ENCODE peak calls at places on chromosomes 7 and 10, in ten cellular contexts. T is adrenal gland, F is fibroblast of mammary gland, I is IMR-90, X is prostate gland, B is lower lobe of right lung, Z is psoas muscle, D is breast epithelium, O is H7, K is brain microvascular endothelial cell. W is an unnamed sample.

GRCh38 chr7:4661871-4662270 is 20.2 kb upstream of the FOXK1 start:
- DNase-seq in D (no peak), Z (peak; percentile 31), K (peak; percentile 30), F (peak; percentile 43), X (peak; percentile 44), B (no peak), T (no peak), I (peak; percentile 70), O (no peak), W (peak; percentile 60)

GRCh38 chr7:136180984-136181383 is 203.8 kb upstream of the MTPN start:
- DNase-seq in I (no peak), O (no peak), D (no peak), B (no peak), K (no peak), X (no peak), T (no peak), F (no peak), Z (no peak), W (no peak)

GRCh38 chr7:85094046-85094720 is 92.7 kb downstream of the SEMA3D start:
- DNase-seq in D (no peak), F (peak; percentile 61), I (peak; percentile 17), K (no peak), O (no peak), B (no peak), T (no peak), Z (peak; percentile 7), X (no peak), W (peak; percentile 90)

GRCh38 chr7:27151945-27152815 is at the start of gene HOXA3:
- DNase-seq in B (peak; percentile 59), T (peak; percentile 60), O (peak; percentile 73), X (no peak), Z (peak; percentile 56), D (peak; percentile 53), K (no peak), I (peak; percentile 59), F (peak; percentile 85), W (no peak)

GRCh38 chr7:44308741-44309270 is 16.6 kb downstream of the CAMK2B start:
- DNase-seq in D (peak; percentile 16), K (no peak), B (no peak), T (peak; percentile 50), X (no peak), O (peak; percentile 43), I (no peak), Z (no peak), F (no peak), W (no peak)

GRCh38 chr7:5425507-5426225 is 2.0 kb upstream of the TNRC18 start:
- DNase-seq in B (peak; percentile 86), O (peak; percentile 88), F (peak; percentile 86), Z (peak; percentile 69), K (peak; percentile 72), D (peak; percentile 73), I (peak; percentile 89), X (peak; percentile 78), T (peak; percentile 88), W (peak; percentile 92)

GRCh38 chr7:6623589-6624245 is 8.3 kb downstream of the ZNF853 start:
- DNase-seq in B (no peak), F (no peak), T (no peak), O (no peak), Z (no peak), X (no peak), D (no peak), I (no peak), K (no peak), W (no peak)

GRCh38 chr10:103547391-103547946 is 54.0 kb downstream of the NEURL1 start:
- DNase-seq in I (no peak), D (no peak), F (no peak), X (no peak), Z (no peak), O (peak; percentile 33), T (peak; percentile 57), K (no peak), B (no peak), W (no peak)

GRCh38 chr10:80459047-80459865 is 5.1 kb downstream of the TSPAN14 start:
- DNase-seq in F (peak; percentile 89), B (peak; percentile 90), K (no peak), D (peak; percentile 63), O (no peak), I (no peak), T (peak; percentile 71), Z (peak; percentile 53), X (peak; percentile 48), W (peak; percentile 46)

GRCh38 chr10:80455461-80456345 is 1.6 kb downstream of the TSPAN14 start:
- DNase-seq in X (no peak), D (no peak), B (no peak), T (no peak), O (no peak), Z (no peak), I (no peak), K (no peak), F (no peak), W (no peak)

GRCh38 chr10:80458263-80458625 is 4.1 kb downstream of the TSPAN14 start:
- DNase-seq in O (no peak), F (no peak), T (no peak), Z (no peak), X (no peak), I (no peak), D (no peak), B (no peak), K (no peak), W (no peak)

GRCh38 chr10:80458638-80459037 is 4.5 kb downstream of the TSPAN14 start:
- DNase-seq in T (no peak), O (no peak), K (no peak), X (no peak), B (no peak), I (no peak), D (no peak), Z (no peak), F (peak; percentile 38), W (no peak)

DNA sequence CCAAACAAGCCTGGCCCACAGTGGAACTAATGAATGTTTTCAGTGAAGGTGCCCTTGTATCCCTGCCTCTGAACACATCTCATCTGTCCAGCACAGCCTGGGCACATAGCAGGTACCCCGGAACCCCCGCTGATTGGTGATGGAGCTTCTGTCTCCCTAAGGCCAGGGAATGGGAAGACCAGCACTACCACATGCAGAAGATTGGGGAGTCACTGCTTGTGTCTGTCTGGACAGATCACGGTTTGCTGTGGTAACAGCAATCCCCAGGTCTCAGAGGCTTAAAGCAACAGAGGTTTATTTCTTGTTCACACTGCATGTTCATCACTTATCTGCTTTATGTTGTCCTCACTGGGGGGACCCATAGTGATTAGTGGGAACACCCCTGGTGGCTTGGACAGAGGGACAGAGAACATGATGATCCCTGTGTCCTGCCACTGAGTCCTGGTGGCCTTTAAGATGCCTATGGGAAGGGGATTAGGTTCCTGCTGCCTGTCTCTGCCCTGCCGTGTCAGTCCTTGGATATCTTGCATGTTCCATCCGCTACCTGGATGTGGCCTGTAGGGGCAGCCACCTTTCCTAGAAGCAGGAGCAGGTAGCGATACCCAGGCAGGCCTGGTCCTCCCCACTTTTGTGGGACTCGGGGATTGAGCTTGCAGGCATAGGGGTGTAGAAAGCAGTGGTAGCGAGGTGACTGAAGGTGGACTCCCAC is 3.6 kb downstream of the TSPAN14 start:
- DNase-seq in O (peak; percentile 78), T (no peak), F (no peak), I (no peak), D (no peak), X (no peak), B (no peak), Z (no peak), K (no peak), W (no peak)
- H3K4me3 ChIP-seq in O (no peak overlapping the region), T (no peak overlapping the region), F (no peak overlapping the region), I (no peak overlapping the region), D (peak overlapping the region; percentile 47), X (no peak overlapping the region), B (peak overlapping the region; percentile 87), Z (peak overlapping the region; percentile 98), K (no peak overlapping the region), W (no peak overlapping the region)

DNA sequence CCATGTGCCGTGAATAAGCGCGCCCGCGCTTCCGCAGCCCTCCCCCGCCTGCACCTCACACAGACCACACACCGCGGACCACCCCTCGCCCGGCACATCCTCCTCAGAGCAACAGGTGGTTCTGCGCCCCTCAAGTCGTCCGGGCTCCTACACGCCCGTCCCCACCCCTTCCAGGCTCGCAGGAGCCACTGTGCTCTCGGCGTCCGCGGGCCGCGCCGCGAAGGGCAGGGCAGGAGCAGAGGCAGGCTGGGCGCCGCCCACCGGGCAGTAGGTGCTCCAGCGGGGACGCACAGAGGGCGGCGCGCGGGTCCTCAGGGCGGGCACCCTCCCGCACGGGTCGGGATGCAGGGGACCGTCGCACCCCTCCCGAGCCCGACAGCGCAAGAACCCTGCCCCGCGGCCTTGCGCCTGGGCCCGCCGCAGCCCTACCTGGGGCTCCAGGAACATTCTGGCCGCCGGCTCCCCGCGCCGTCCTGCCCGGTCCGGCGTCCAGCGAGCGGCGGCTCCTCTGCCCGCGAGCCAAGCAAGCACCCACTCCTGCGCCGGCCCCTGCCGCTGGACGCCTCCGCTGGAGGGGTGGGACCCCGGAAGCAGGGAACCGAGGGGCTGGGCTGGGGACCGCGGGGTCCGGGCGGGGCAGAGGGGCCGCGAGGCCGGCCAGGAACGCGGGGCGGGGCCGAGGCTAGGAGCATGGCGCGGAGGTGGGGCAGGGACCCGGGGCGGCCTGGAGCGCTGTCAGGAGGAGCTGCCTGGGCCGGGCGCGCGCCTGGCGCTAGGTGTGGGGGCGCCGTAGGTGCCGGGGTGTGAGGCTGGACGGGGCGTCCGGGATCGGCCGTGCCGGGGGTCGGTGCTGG is 37.4 kb downstream of the RASGEF1A start:
- DNase-seq in O (peak; percentile 94), X (no peak), T (no peak), B (peak; percentile 57), F (no peak), I (no peak), K (no peak), D (no peak), Z (peak; percentile 22), W (no peak)
- H3K4me3 ChIP-seq in O (peak overlapping the region; percentile 49), X (peak overlapping the region; percentile 41), T (peak overlapping the region; percentile 63), B (peak overlapping the region; percentile 54), F (no peak overlapping the region), I (no peak overlapping the region), K (no peak overlapping the region), D (peak overlapping the region; percentile 68), Z (peak overlapping the region; percentile 53), W (no peak overlapping the region)

DNA sequence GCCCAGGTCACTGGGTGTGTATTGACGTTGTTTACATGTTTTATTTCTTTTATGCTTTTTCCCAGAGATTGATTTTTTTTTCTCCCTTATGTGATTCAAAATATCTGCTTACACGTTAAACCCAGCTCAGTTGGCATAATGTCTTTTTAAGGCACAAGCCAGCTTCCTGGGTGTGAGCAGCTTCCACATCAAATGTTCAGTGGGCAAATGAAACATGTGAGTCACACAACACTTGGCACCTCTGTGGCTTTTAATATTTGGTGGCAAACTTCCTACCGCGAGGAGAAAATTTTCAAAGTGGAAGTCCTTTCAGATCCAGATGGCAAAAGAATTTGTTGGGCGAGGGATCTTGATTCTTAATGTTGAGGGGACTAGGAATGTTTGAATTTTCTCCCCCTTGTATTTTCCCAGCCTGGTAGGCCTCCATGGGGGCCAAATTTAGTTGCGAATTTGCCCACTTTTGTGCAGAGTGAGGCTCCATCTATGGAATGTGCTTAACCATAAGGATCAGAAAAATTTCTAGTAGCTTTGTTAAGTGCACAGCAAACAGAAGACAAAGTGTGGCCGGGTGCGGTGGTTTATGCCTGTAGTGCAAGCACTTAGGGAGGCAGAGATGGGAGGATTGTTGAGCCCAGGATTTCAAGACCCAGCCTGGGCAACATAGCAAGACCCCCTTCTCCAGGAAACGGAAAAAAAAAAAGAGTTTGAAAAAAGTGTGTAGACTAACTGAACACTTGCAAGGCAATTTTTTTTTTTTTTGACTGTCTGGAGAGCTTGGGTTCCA is 30.9 kb downstream of the CUX1 start:
- DNase-seq in B (peak; percentile 58), D (no peak), T (no peak), X (no peak), Z (no peak), F (no peak), O (no peak), K (no peak), I (no peak), W (no peak)
- H3K4me3 ChIP-seq in B (no peak overlapping the region), D (no peak overlapping the region), T (no peak overlapping the region), X (no peak overlapping the region), Z (no peak overlapping the region), F (no peak overlapping the region), O (no peak overlapping the region), K (no peak overlapping the region), I (no peak overlapping the region), W (no peak overlapping the region)

GRCh38 chr7:93923291-93923690 is 1.8 kb downstream of the GNG11 start:
- DNase-seq in F (peak; percentile 59), T (no peak), I (no peak), O (no peak), X (no peak), D (no peak), Z (no peak), B (no peak), K (no peak), W (peak; percentile 53)
- H3K4me3 ChIP-seq in F (peak overlapping the region; percentile 86), T (peak overlapping the region; percentile 68), I (peak overlapping the region; percentile 99), O (no peak overlapping the region), X (peak overlapping the region; percentile 40), D (peak overlapping the region; percentile 80), Z (peak overlapping the region; percentile 63), B (peak overlapping the region; percentile 59), K (peak overlapping the region; percentile 82), W (peak overlapping the region; percentile 84)

W was measured in fibroblast of pulmonary artery.